ENCODE peak calls at places on chromosomes 11 and 22, in seven cellular contexts. B is GM13977, O is AG09319, K is AG10803, W is HepG2, Q is RWPE1, D is fibroblast of mammary gland. S is an unnamed sample.

GRCh38 chr11:87870081-87870480 is 305.2 kb downstream of the RAB38 start:
- DNase-seq in B (no peak), O (no peak), K (no peak), W (no peak), Q (no peak), D (no peak), S (no peak)

GRCh38 chr22:37708580-37709444 is 12.0 kb downstream of the TRIOBP start:
- DNase-seq in B (no peak), O (no peak), K (no peak), W (no peak), Q (no peak), D (no peak), S (no peak)

GRCh38 chr22:20464096-20464614 is 26.5 kb upstream of the SCARF2 start:
- DNase-seq in B (peak; percentile 50), O (no peak), K (no peak), W (no peak), Q (no peak), D (no peak), S (no peak)

GRCh38 chr11:110758012-110758411 is 45.8 kb upstream of the ARHGAP20 start:
- DNase-seq in B (no peak), O (no peak), K (no peak), W (no peak), Q (no peak), D (no peak), S (no peak)

GRCh38 chr11:35040221-35040942 is 98.6 kb upstream of the CD44 start:
- DNase-seq in B (peak; percentile 30), O (no peak), K (peak; percentile 68), W (no peak), Q (peak; percentile 89), D (peak; percentile 86), S (peak; percentile 92)

GRCh38 chr11:62443390-62444201 is 24.8 kb downstream of the SCGB1A1 start:
- DNase-seq in B (no peak), O (no peak), K (peak; percentile 85), W (no peak), Q (no peak), D (no peak), S (no peak)

GRCh38 chr11:31711137-31711536 is 100.0 kb downstream of the PAX6 start:
- DNase-seq in B (no peak), O (no peak), K (no peak), W (no peak), Q (no peak), D (no peak), S (no peak)

GRCh38 chr11:68016904-68017817 is 7.0 kb downstream of the ALDH3B1 start:
- DNase-seq in B (no peak), O (no peak), K (no peak), W (peak; percentile 94), Q (no peak), D (no peak), S (peak; percentile 49)

GRCh38 chr11:7582338-7582985 is 68.7 kb downstream of the PPFIBP2 start:
- DNase-seq in B (no peak), O (no peak), K (no peak), W (no peak), Q (no peak), D (peak; percentile 52), S (no peak)

GRCh38 chr11:124101722-124102121 is 13.5 kb upstream of the VWA5A start:
- DNase-seq in B (no peak), O (no peak), K (no peak), W (no peak), Q (no peak), D (no peak), S (no peak)

GRCh38 chr11:77778549-77778948 is 42.0 kb downstream of the RSF1 start:
- DNase-seq in B (no peak), O (no peak), K (no peak), W (no peak), Q (no peak), D (no peak), S (no peak)

GRCh38 chr11:80473562-80473961 is 1032.7 kb upstream of the TENM4 start:
- DNase-seq in B (no peak), O (no peak), K (no peak), W (no peak), Q (no peak), D (no peak), S (no peak)

GRCh38 chr22:38172489-38173155 is 9.0 kb downstream of the PLA2G6 start:
- DNase-seq in B (no peak), O (no peak), K (peak; percentile 40), W (peak; percentile 66), Q (no peak), D (no peak), S (peak; percentile 83)

GRCh38 chr22:27637604-27638003 is 164.0 kb downstream of the MN1 start:
- DNase-seq in B (no peak), O (no peak), K (peak; percentile 57), W (no peak), Q (peak; percentile 38), D (peak; percentile 40), S (peak; percentile 7)

GRCh38 chr11:10550503-10550902 is 9.5 kb upstream of the RNF141 start:
- DNase-seq in B (no peak), O (no peak), K (peak; percentile 66), W (peak; percentile 34), Q (peak; percentile 27), D (peak; percentile 68), S (peak; percentile 32)

GRCh38 chr11:9315078-9315688 is 790 bp upstream of the TMEM41B start:
- DNase-seq in B (no peak), O (no peak), K (no peak), W (no peak), Q (no peak), D (peak; percentile 15), S (no peak)

GRCh38 chr22:48925450-48925849 is 902.2 kb downstream of the BRD1 start:
- DNase-seq in B (no peak), O (no peak), K (no peak), W (no peak), Q (no peak), D (no peak), S (no peak)

DNA sequence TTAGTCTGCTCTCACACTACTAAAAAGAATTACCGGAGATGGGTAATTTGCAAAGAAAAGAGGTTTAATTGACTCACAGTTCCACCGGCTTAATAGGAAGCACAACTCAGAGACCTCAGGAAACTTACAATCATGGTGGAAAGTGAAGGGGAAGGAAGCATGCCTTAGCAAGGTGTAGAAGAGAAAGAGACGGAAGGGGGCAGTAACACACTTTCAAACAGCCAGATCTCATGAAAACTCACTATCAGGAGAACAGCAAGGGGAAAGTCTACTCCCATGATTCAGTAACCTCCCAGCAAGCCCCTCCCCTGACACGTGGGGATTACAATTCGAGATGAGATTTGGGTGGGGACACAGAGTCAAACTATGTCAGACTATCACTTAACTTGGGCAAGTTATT is 236.6 kb upstream of the ANO3 start:
- DNase-seq in B (no peak), O (no peak), K (no peak), W (peak; percentile 2), Q (no peak), D (peak; percentile 6), S (no peak)
- TF ChIP-seq CTCF in B (no peak), O (no peak), K (no peak), W (peak; percentile 18), Q (no peak), D (no peak), S (no peak)

GRCh38 chr11:69131644-69132300 is 24.0 kb upstream of the SMIM38 start:
- DNase-seq in B (peak; percentile 38), O (peak; percentile 36), K (peak; percentile 72), W (peak; percentile 80), Q (peak; percentile 73), D (peak; percentile 63), S (peak; percentile 84)
- TF ChIP-seq CTCF in B (peak; percentile 69), O (peak; percentile 68), K (peak; percentile 90), W (peak; percentile 97), Q (peak; percentile 77), D (peak; percentile 79), S (peak; percentile 96)

GRCh38 chr11:60334005-60334620 is 7.1 kb downstream of the MS4A6E start:
- DNase-seq in B (peak; percentile 57), O (no peak), K (peak; percentile 27), W (peak; percentile 42), Q (peak; percentile 57), D (peak; percentile 36), S (peak; percentile 76)
- TF ChIP-seq CTCF in B (peak; percentile 72), O (peak; percentile 54), K (peak; percentile 65), W (peak; percentile 57), Q (peak; percentile 68), D (peak; percentile 60), S (peak; percentile 77)

GRCh38 chr11:103987631-103988594 is 48.5 kb upstream of the DDI1 start:
- DNase-seq in B (no peak), O (no peak), K (no peak), W (no peak), Q (peak; percentile 6), D (peak; percentile 33), S (no peak)
- TF ChIP-seq CTCF in B (no peak), O (no peak), K (no peak), W (no peak), Q (no peak), D (peak; percentile 1), S (no peak)

DNA sequence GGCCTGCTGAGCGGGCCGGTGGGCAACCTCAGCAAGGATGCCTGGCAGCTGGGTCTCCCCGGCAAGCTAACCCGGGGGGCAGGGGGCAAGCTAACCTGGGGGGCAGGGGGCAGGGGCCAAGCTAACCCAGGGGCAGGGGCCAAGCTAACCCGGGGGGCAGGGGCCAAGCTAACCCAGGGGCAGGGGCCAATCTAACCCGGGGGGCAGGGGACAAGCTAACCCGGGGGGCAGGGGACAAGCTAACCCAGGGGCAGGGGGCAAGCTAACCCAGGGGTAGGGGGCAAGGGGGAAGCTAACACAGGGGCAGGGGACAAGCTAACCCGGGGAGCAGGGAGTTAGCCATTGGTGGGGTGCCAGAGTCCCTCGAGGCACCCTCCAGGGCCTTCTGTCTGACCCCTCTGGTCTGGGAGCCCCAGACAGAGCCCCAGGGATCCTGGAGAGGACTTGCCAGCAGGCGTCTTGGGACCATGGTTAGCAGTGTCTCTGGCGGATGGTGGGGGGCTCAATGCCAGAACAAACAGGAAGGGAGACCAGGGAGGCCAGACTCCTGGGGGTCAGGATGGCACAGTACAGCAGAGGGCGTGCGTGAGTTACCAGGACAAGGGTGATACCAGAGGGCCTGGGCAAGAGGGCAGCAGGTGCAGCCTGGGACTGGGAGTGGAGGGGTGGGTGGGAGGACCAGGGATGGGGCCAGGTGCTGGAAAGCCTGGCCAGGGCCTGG is 16.1 kb downstream of the IGF2 start:
- DNase-seq in B (no peak), O (no peak), K (no peak), W (peak; percentile 43), Q (no peak), D (no peak), S (no peak)
- TF ChIP-seq CTCF in B (no peak), O (no peak), K (no peak), W (peak; percentile 77), Q (no peak), D (no peak), S (no peak)

GRCh38 chr22:28741758-28742561 is at the start of the genes CHEK2 and HSCB:
- DNase-seq in B (peak; percentile 91), O (peak; percentile 96), K (peak; percentile 97), W (peak; percentile 98), Q (peak; percentile 96), D (peak; percentile 99), S (peak; percentile 99)
- TF ChIP-seq CTCF in B (peak; percentile 13), O (no peak), K (no peak), W (peak; percentile 52), Q (peak; percentile 24), D (peak; percentile 3), S (no peak)

DNA sequence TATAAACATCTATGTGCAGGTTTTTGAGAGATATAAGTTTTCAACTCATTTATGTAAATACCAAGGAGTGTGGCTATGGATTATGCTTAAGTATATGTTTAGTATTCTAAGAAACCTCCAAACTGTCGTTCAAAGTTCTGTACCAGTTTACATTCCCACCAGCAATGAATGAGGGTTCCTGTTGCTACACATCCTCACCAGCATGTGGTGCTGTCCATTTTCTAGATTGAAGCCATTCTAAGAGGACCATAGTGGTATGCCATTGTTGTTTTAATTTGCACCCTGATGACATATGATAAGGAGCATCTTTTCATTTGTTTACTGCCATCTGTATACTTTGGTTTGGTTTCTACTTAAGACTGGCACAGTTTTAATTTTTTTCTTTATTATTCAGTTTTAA is 2097.9 kb downstream of the LRRC4C start:
- DNase-seq in B (no peak), O (no peak), K (no peak), W (no peak), Q (no peak), D (no peak), S (no peak)
- TF ChIP-seq CTCF in B (no peak), O (no peak), K (no peak), W (no peak), Q (no peak), D (no peak), S (no peak)

S was measured in MCF 10A.